ENCODE peak calls at places on chromosomes 13 and 19, in nine cellular contexts. W, D, P, Z, B, C, L, V and K are unnamed samples.

GRCh38 chr13:20494656-20495055 is 31.0 kb downstream of the CRYL1 start:
- DNase-seq in W (no peak), D (no peak), P (no peak), Z (no peak), B (no peak), C (no peak), L (no peak), V (no peak), K (no peak)

GRCh38 chr13:80199585-80200292 is 141.2 kb downstream of the SPRY2 start:
- DNase-seq in W (no peak), D (no peak), P (no peak), Z (no peak), B (no peak), C (no peak), L (no peak), V (no peak), K (no peak)

GRCh38 chr13:97212540-97213146 is 9.5 kb upstream of the MBNL2 start:
- DNase-seq in W (peak), D (no peak), P (no peak), Z (no peak), B (no peak), C (no peak), L (peak), V (no peak), K (no peak)

GRCh38 chr13:57624565-57625435 is 6.7 kb upstream of the PCDH17 start:
- DNase-seq in W (peak), D (no peak), P (no peak), Z (peak), B (no peak), C (no peak), L (peak), V (peak), K (peak)

GRCh38 chr19:40253611-40254092 is 27.2 kb upstream of the CCNP start:
- DNase-seq in W (no peak), D (no peak), P (no peak), Z (no peak), B (no peak), C (no peak), L (no peak), V (no peak), K (no peak)

GRCh38 chr19:56253737-56254136 is 18.8 kb upstream of the EDDM13 start:
- DNase-seq in W (no peak), D (no peak), P (no peak), Z (no peak), B (peak), C (no peak), L (peak), V (no peak), K (no peak)

GRCh38 chr13:42305503-42305902 is 33.6 kb downstream of the AKAP11 start:
- DNase-seq in W (no peak), D (no peak), P (no peak), Z (no peak), B (no peak), C (no peak), L (no peak), V (no peak), K (no peak)

GRCh38 chr19:54454781-54455675 is 6.0 kb downstream of the LENG8 start:
- DNase-seq in W (no peak), D (no peak), P (no peak), Z (no peak), B (no peak), C (no peak), L (no peak), V (no peak), K (no peak)

GRCh38 chr13:46352810-46353209 is 34.2 kb downstream of the RUBCNL start:
- DNase-seq in W (no peak), D (no peak), P (no peak), Z (no peak), B (no peak), C (no peak), L (no peak), V (no peak), K (no peak)

GRCh38 chr13:50393641-50394040 is 378.4 kb downstream of the KCNRG start:
- DNase-seq in W (no peak), D (no peak), P (no peak), Z (no peak), B (no peak), C (no peak), L (no peak), V (no peak), K (no peak)

GRCh38 chr13:93951153-93951552 is 528.3 kb downstream of the DCT start:
- DNase-seq in W (no peak), D (no peak), P (no peak), Z (no peak), B (no peak), C (no peak), L (peak), V (no peak), K (no peak)

GRCh38 chr13:96052655-96053002 is 572 bp downstream of the UGGT2 start:
- DNase-seq in W (peak), D (no peak), P (no peak), Z (no peak), B (peak), C (no peak), L (peak), V (no peak), K (no peak)

GRCh38 chr19:5665781-5666513 is 14.4 kb downstream of the MICOS13 start:
- DNase-seq in W (no peak), D (no peak), P (no peak), Z (no peak), B (no peak), C (no peak), L (peak), V (no peak), K (no peak)

GRCh38 chr13:63605962-63606361 is 2190.3 kb upstream of the PCDH20 start:
- DNase-seq in W (no peak), D (no peak), P (no peak), Z (no peak), B (no peak), C (no peak), L (no peak), V (no peak), K (no peak)

GRCh38 chr19:12757544-12758274 is 6.1 kb downstream of the BEST2 start:
- DNase-seq in W (peak), D (peak), P (no peak), Z (peak), B (peak), C (peak), L (peak), V (peak), K (peak)

GRCh38 chr13:103101902-103102301 is 35.7 kb upstream of the SLC10A2 start:
- DNase-seq in W (no peak), D (peak), P (no peak), Z (no peak), B (no peak), C (no peak), L (no peak), V (no peak), K (no peak)

GRCh38 chr19:35266904-35267817 is 1.6 kb upstream of the USF2 start:
- DNase-seq in W (peak), D (peak), P (no peak), Z (peak), B (no peak), C (no peak), L (peak), V (peak), K (peak)

GRCh38 chr13:32427852-32428580 is at the start of gene N4BP2L1:
- DNase-seq in W (peak), D (peak), P (peak), Z (peak), B (no peak), C (peak), L (peak), V (peak), K (peak)

GRCh38 chr19:53865918-53866696 is 1.6 kb upstream of the MYADM start:
- DNase-seq in W (peak), D (peak), P (peak), Z (peak), B (peak), C (peak), L (peak), V (peak), K (peak)

GRCh38 chr13:101728615-101729014 is 276.1 kb downstream of the ITGBL1 start:
- DNase-seq in W (no peak), D (no peak), P (no peak), Z (no peak), B (no peak), C (no peak), L (no peak), V (no peak), K (no peak)

GRCh38 chr19:6587998-6588507 is 2.9 kb downstream of the CD70 start:
- DNase-seq in W (no peak), D (no peak), P (no peak), Z (no peak), B (no peak), C (no peak), L (no peak), V (no peak), K (no peak)

GRCh38 chr13:98083507-98083906 is 59.4 kb upstream of the FARP1 start:
- DNase-seq in W (no peak), D (no peak), P (no peak), Z (no peak), B (no peak), C (no peak), L (peak), V (no peak), K (no peak)

GRCh38 chr13:80473695-80474094 is 132.8 kb upstream of the SPRY2 start:
- DNase-seq in W (no peak), D (no peak), P (no peak), Z (no peak), B (no peak), C (no peak), L (no peak), V (no peak), K (no peak)

GRCh38 chr13:22137361-22138050 is 466.6 kb downstream of the FGF9 start:
- DNase-seq in W (no peak), D (no peak), P (no peak), Z (no peak), B (no peak), C (no peak), L (no peak), V (no peak), K (no peak)

GRCh38 chr13:43054803-43055802 is 31.7 kb downstream of the DNAJC15 start:
- DNase-seq in W (peak), D (no peak), P (no peak), Z (no peak), B (no peak), C (no peak), L (peak), V (no peak), K (no peak)

GRCh38 chr19:35462476-35462953 is 14.5 kb downstream of the FFAR2 start:
- DNase-seq in W (no peak), D (no peak), P (peak), Z (peak), B (no peak), C (no peak), L (no peak), V (no peak), K (no peak)

GRCh38 chr19:33997690-33998089 is 174.6 kb upstream of the LSM14A start:
- DNase-seq in W (no peak), D (no peak), P (no peak), Z (no peak), B (no peak), C (no peak), L (no peak), V (no peak), K (no peak)

GRCh38 chr13:94515352-94515751 is 35.9 kb upstream of the DCT start:
- DNase-seq in W (no peak), D (no peak), P (no peak), Z (no peak), B (no peak), C (no peak), L (no peak), V (no peak), K (no peak)

GRCh38 chr13:21668665-21669599 is 1.9 kb upstream of the FGF9 start:
- DNase-seq in W (peak), D (no peak), P (no peak), Z (peak), B (no peak), C (no peak), L (peak), V (peak), K (no peak)

GRCh38 chr13:28501547-28501946 is 6.6 kb upstream of the FLT1 start:
- DNase-seq in W (no peak), D (no peak), P (no peak), Z (no peak), B (no peak), C (no peak), L (no peak), V (no peak), K (no peak)

GRCh38 chr19:10230155-10230903 is 802 bp downstream of the S1PR2 start:
- DNase-seq in W (no peak), D (peak), P (peak), Z (peak), B (no peak), C (peak), L (peak), V (peak), K (no peak)

GRCh38 chr13:50518131-50518530 is 325.4 kb downstream of the DLEU7 start:
- DNase-seq in W (no peak), D (no peak), P (no peak), Z (no peak), B (no peak), C (no peak), L (no peak), V (no peak), K (no peak)

GRCh38 chr19:4531562-4532165 is 3.4 kb downstream of the PLIN5 start:
- DNase-seq in W (no peak), D (no peak), P (no peak), Z (no peak), B (no peak), C (no peak), L (no peak), V (no peak), K (no peak)